ENCODE peak calls at places on chromosomes 11 and 22, in nine cellular contexts. One of them, this sample, is unnamed.

GRCh38 chr11:46198245-46198872 is 77.1 kb upstream of the PHF21A start:
- DNase-seq in HAP-1: no peak
- DNase-seq in NCI-H2081: peak; percentile 10
- DNase-seq in germinal center: no peak
- DNase-seq in neural crest cell: no peak
- DNase-seq in tibial artery: no peak
- DNase-seq in SK-N-DZ: no peak
- DNase-seq in stimulated activated CD4-positive, alpha-beta T cell treated with anti-CD3 and anti-CD28 coated beads, Interleukin-2, amount 100 ng/mL, for 4 hours: no peak
- DNase-seq in activated CD8-positive, alpha-beta T cell treated with anti-CD3 and anti-CD28 coated beads, Interleukin-2, amount 10 ng/mL, durations not matched to agents 7 days and 5 days: no peak
- DNase-seq in this sample: no peak

GRCh38 chr11:7499046-7499445 is 13.7 kb downstream of the OLFML1 start:
- DNase-seq in HAP-1: no peak
- DNase-seq in NCI-H2081: no peak
- DNase-seq in germinal center: no peak
- DNase-seq in neural crest cell: no peak
- DNase-seq in tibial artery: no peak
- DNase-seq in SK-N-DZ: no peak
- DNase-seq in stimulated activated CD4-positive, alpha-beta T cell treated with anti-CD3 and anti-CD28 coated beads, Interleukin-2, amount 100 ng/mL, for 4 hours: no peak
- DNase-seq in activated CD8-positive, alpha-beta T cell treated with anti-CD3 and anti-CD28 coated beads, Interleukin-2, amount 10 ng/mL, durations not matched to agents 7 days and 5 days: no peak
- DNase-seq in this sample: no peak

GRCh38 chr11:46336781-46337180 is 10.5 kb upstream of the DGKZ start:
- DNase-seq in HAP-1: no peak
- DNase-seq in NCI-H2081: no peak
- DNase-seq in germinal center: no peak
- DNase-seq in neural crest cell: no peak
- DNase-seq in tibial artery: no peak
- DNase-seq in SK-N-DZ: no peak
- DNase-seq in stimulated activated CD4-positive, alpha-beta T cell treated with anti-CD3 and anti-CD28 coated beads, Interleukin-2, amount 100 ng/mL, for 4 hours: no peak
- DNase-seq in activated CD8-positive, alpha-beta T cell treated with anti-CD3 and anti-CD28 coated beads, Interleukin-2, amount 10 ng/mL, durations not matched to agents 7 days and 5 days: no peak
- DNase-seq in this sample: peak; percentile 76

GRCh38 chr22:35310556-35311550 is 11.2 kb downstream of the TOM1 start:
- DNase-seq in HAP-1: no peak
- DNase-seq in NCI-H2081: no peak
- DNase-seq in germinal center: no peak
- DNase-seq in neural crest cell: no peak
- DNase-seq in tibial artery: peak; percentile 34
- DNase-seq in SK-N-DZ: no peak
- DNase-seq in stimulated activated CD4-positive, alpha-beta T cell treated with anti-CD3 and anti-CD28 coated beads, Interleukin-2, amount 100 ng/mL, for 4 hours: no peak
- DNase-seq in activated CD8-positive, alpha-beta T cell treated with anti-CD3 and anti-CD28 coated beads, Interleukin-2, amount 10 ng/mL, durations not matched to agents 7 days and 5 days: no peak
- DNase-seq in this sample: no peak

GRCh38 chr22:26367402-26368245 is 61.4 kb upstream of the ASPHD2 start:
- DNase-seq in HAP-1: peak; percentile 75
- DNase-seq in NCI-H2081: peak; percentile 0
- DNase-seq in germinal center: peak; percentile 54
- DNase-seq in neural crest cell: peak; percentile 61
- DNase-seq in tibial artery: no peak
- DNase-seq in SK-N-DZ: peak; percentile 52
- DNase-seq in stimulated activated CD4-positive, alpha-beta T cell treated with anti-CD3 and anti-CD28 coated beads, Interleukin-2, amount 100 ng/mL, for 4 hours: peak; percentile 37
- DNase-seq in activated CD8-positive, alpha-beta T cell treated with anti-CD3 and anti-CD28 coated beads, Interleukin-2, amount 10 ng/mL, durations not matched to agents 7 days and 5 days: peak; percentile 76
- DNase-seq in this sample: peak; percentile 71

GRCh38 chr11:111427471-111427912 is 48.4 kb upstream of the POU2AF1 start:
- DNase-seq in HAP-1: peak; percentile 68
- DNase-seq in NCI-H2081: peak; percentile 87
- DNase-seq in germinal center: no peak
- DNase-seq in neural crest cell: no peak
- DNase-seq in tibial artery: no peak
- DNase-seq in SK-N-DZ: peak; percentile 75
- DNase-seq in stimulated activated CD4-positive, alpha-beta T cell treated with anti-CD3 and anti-CD28 coated beads, Interleukin-2, amount 100 ng/mL, for 4 hours: no peak
- DNase-seq in activated CD8-positive, alpha-beta T cell treated with anti-CD3 and anti-CD28 coated beads, Interleukin-2, amount 10 ng/mL, durations not matched to agents 7 days and 5 days: no peak
- DNase-seq in this sample: no peak

GRCh38 chr11:110720646-110721283 is 8.5 kb upstream of the ARHGAP20 start:
- DNase-seq in HAP-1: no peak
- DNase-seq in NCI-H2081: no peak
- DNase-seq in germinal center: no peak
- DNase-seq in neural crest cell: no peak
- DNase-seq in tibial artery: no peak
- DNase-seq in SK-N-DZ: no peak
- DNase-seq in stimulated activated CD4-positive, alpha-beta T cell treated with anti-CD3 and anti-CD28 coated beads, Interleukin-2, amount 100 ng/mL, for 4 hours: no peak
- DNase-seq in activated CD8-positive, alpha-beta T cell treated with anti-CD3 and anti-CD28 coated beads, Interleukin-2, amount 10 ng/mL, durations not matched to agents 7 days and 5 days: no peak
- DNase-seq in this sample: no peak

GRCh38 chr22:42347281-42347824 is 76.9 kb upstream of the TCF20 start:
- DNase-seq in HAP-1: no peak
- DNase-seq in NCI-H2081: no peak
- DNase-seq in germinal center: no peak
- DNase-seq in neural crest cell: no peak
- DNase-seq in tibial artery: no peak
- DNase-seq in SK-N-DZ: peak; percentile 47
- DNase-seq in stimulated activated CD4-positive, alpha-beta T cell treated with anti-CD3 and anti-CD28 coated beads, Interleukin-2, amount 100 ng/mL, for 4 hours: no peak
- DNase-seq in activated CD8-positive, alpha-beta T cell treated with anti-CD3 and anti-CD28 coated beads, Interleukin-2, amount 10 ng/mL, durations not matched to agents 7 days and 5 days: no peak
- DNase-seq in this sample: peak; percentile 64

GRCh38 chr11:125069796-125070195 is 6.7 kb downstream of the SLC37A2 start:
- DNase-seq in HAP-1: no peak
- DNase-seq in NCI-H2081: no peak
- DNase-seq in germinal center: no peak
- DNase-seq in neural crest cell: no peak
- DNase-seq in tibial artery: no peak
- DNase-seq in SK-N-DZ: no peak
- DNase-seq in stimulated activated CD4-positive, alpha-beta T cell treated with anti-CD3 and anti-CD28 coated beads, Interleukin-2, amount 100 ng/mL, for 4 hours: no peak
- DNase-seq in activated CD8-positive, alpha-beta T cell treated with anti-CD3 and anti-CD28 coated beads, Interleukin-2, amount 10 ng/mL, durations not matched to agents 7 days and 5 days: no peak
- DNase-seq in this sample: no peak

GRCh38 chr11:12269104-12269441 is 108.3 kb upstream of the PARVA start:
- DNase-seq in HAP-1: no peak
- DNase-seq in NCI-H2081: peak; percentile 15
- DNase-seq in germinal center: no peak
- DNase-seq in neural crest cell: no peak
- DNase-seq in tibial artery: no peak
- DNase-seq in SK-N-DZ: peak; percentile 37
- DNase-seq in stimulated activated CD4-positive, alpha-beta T cell treated with anti-CD3 and anti-CD28 coated beads, Interleukin-2, amount 100 ng/mL, for 4 hours: no peak
- DNase-seq in activated CD8-positive, alpha-beta T cell treated with anti-CD3 and anti-CD28 coated beads, Interleukin-2, amount 10 ng/mL, durations not matched to agents 7 days and 5 days: no peak
- DNase-seq in this sample: no peak

GRCh38 chr11:119093951-119094815 is 7.5 kb downstream of the DPAGT1 start:
- DNase-seq in HAP-1: peak; percentile 62
- DNase-seq in NCI-H2081: peak; percentile 50
- DNase-seq in germinal center: peak; percentile 33
- DNase-seq in neural crest cell: no peak
- DNase-seq in tibial artery: peak; percentile 72
- DNase-seq in SK-N-DZ: no peak
- DNase-seq in stimulated activated CD4-positive, alpha-beta T cell treated with anti-CD3 and anti-CD28 coated beads, Interleukin-2, amount 100 ng/mL, for 4 hours: peak; percentile 47
- DNase-seq in activated CD8-positive, alpha-beta T cell treated with anti-CD3 and anti-CD28 coated beads, Interleukin-2, amount 10 ng/mL, durations not matched to agents 7 days and 5 days: peak; percentile 47
- DNase-seq in this sample: no peak

GRCh38 chr11:13259374-13259773 is 18.2 kb upstream of the BMAL1 start:
- DNase-seq in HAP-1: no peak
- DNase-seq in NCI-H2081: no peak
- DNase-seq in germinal center: no peak
- DNase-seq in neural crest cell: no peak
- DNase-seq in tibial artery: no peak
- DNase-seq in SK-N-DZ: no peak
- DNase-seq in stimulated activated CD4-positive, alpha-beta T cell treated with anti-CD3 and anti-CD28 coated beads, Interleukin-2, amount 100 ng/mL, for 4 hours: no peak
- DNase-seq in activated CD8-positive, alpha-beta T cell treated with anti-CD3 and anti-CD28 coated beads, Interleukin-2, amount 10 ng/mL, durations not matched to agents 7 days and 5 days: peak; percentile 19
- DNase-seq in this sample: peak; percentile 80

GRCh38 chr22:26471522-26471921 is 12.1 kb downstream of the HPS4 start:
- DNase-seq in HAP-1: no peak
- DNase-seq in NCI-H2081: no peak
- DNase-seq in germinal center: no peak
- DNase-seq in neural crest cell: no peak
- DNase-seq in tibial artery: peak; percentile 15
- DNase-seq in SK-N-DZ: no peak
- DNase-seq in stimulated activated CD4-positive, alpha-beta T cell treated with anti-CD3 and anti-CD28 coated beads, Interleukin-2, amount 100 ng/mL, for 4 hours: no peak
- DNase-seq in activated CD8-positive, alpha-beta T cell treated with anti-CD3 and anti-CD28 coated beads, Interleukin-2, amount 10 ng/mL, durations not matched to agents 7 days and 5 days: no peak
- DNase-seq in this sample: no peak

GRCh38 chr11:128302425-128303186 is 284.8 kb downstream of the ETS1 start:
- DNase-seq in HAP-1: no peak
- DNase-seq in NCI-H2081: no peak
- DNase-seq in germinal center: peak; percentile 43
- DNase-seq in neural crest cell: no peak
- DNase-seq in tibial artery: no peak
- DNase-seq in SK-N-DZ: peak; percentile 42
- DNase-seq in stimulated activated CD4-positive, alpha-beta T cell treated with anti-CD3 and anti-CD28 coated beads, Interleukin-2, amount 100 ng/mL, for 4 hours: peak; percentile 53
- DNase-seq in activated CD8-positive, alpha-beta T cell treated with anti-CD3 and anti-CD28 coated beads, Interleukin-2, amount 10 ng/mL, durations not matched to agents 7 days and 5 days: peak; percentile 90
- DNase-seq in this sample: peak; percentile 100

GRCh38 chr22:39110631-39111561 is 13.9 kb downstream of the APOBEC3H start:
- DNase-seq in HAP-1: peak; percentile 45
- DNase-seq in NCI-H2081: no peak
- DNase-seq in germinal center: no peak
- DNase-seq in neural crest cell: no peak
- DNase-seq in tibial artery: no peak
- DNase-seq in SK-N-DZ: peak; percentile 69
- DNase-seq in stimulated activated CD4-positive, alpha-beta T cell treated with anti-CD3 and anti-CD28 coated beads, Interleukin-2, amount 100 ng/mL, for 4 hours: no peak
- DNase-seq in activated CD8-positive, alpha-beta T cell treated with anti-CD3 and anti-CD28 coated beads, Interleukin-2, amount 10 ng/mL, durations not matched to agents 7 days and 5 days: no peak
- DNase-seq in this sample: no peak

GRCh38 chr11:116687458-116688201 is 85.2 kb downstream of the BUD13 start:
- DNase-seq in HAP-1: no peak
- DNase-seq in NCI-H2081: peak; percentile 26
- DNase-seq in germinal center: no peak
- DNase-seq in neural crest cell: no peak
- DNase-seq in tibial artery: peak; percentile 31
- DNase-seq in SK-N-DZ: no peak
- DNase-seq in stimulated activated CD4-positive, alpha-beta T cell treated with anti-CD3 and anti-CD28 coated beads, Interleukin-2, amount 100 ng/mL, for 4 hours: no peak
- DNase-seq in activated CD8-positive, alpha-beta T cell treated with anti-CD3 and anti-CD28 coated beads, Interleukin-2, amount 10 ng/mL, durations not matched to agents 7 days and 5 days: no peak
- DNase-seq in this sample: no peak

GRCh38 chr11:94793822-94794221 is 25.7 kb downstream of the AMOTL1 start:
- DNase-seq in HAP-1: no peak
- DNase-seq in NCI-H2081: no peak
- DNase-seq in germinal center: no peak
- DNase-seq in neural crest cell: no peak
- DNase-seq in tibial artery: no peak
- DNase-seq in SK-N-DZ: no peak
- DNase-seq in stimulated activated CD4-positive, alpha-beta T cell treated with anti-CD3 and anti-CD28 coated beads, Interleukin-2, amount 100 ng/mL, for 4 hours: no peak
- DNase-seq in activated CD8-positive, alpha-beta T cell treated with anti-CD3 and anti-CD28 coated beads, Interleukin-2, amount 10 ng/mL, durations not matched to agents 7 days and 5 days: no peak
- DNase-seq in this sample: no peak

GRCh38 chr22:19782533-19782932 is 22.0 kb downstream of the TBX1 start:
- DNase-seq in HAP-1: no peak
- DNase-seq in NCI-H2081: no peak
- DNase-seq in germinal center: no peak
- DNase-seq in neural crest cell: no peak
- DNase-seq in tibial artery: no peak
- DNase-seq in SK-N-DZ: no peak
- DNase-seq in stimulated activated CD4-positive, alpha-beta T cell treated with anti-CD3 and anti-CD28 coated beads, Interleukin-2, amount 100 ng/mL, for 4 hours: no peak
- DNase-seq in activated CD8-positive, alpha-beta T cell treated with anti-CD3 and anti-CD28 coated beads, Interleukin-2, amount 10 ng/mL, durations not matched to agents 7 days and 5 days: no peak
- DNase-seq in this sample: no peak

GRCh38 chr11:75380716-75381420 is 18.4 kb upstream of the RPS3 start:
- DNase-seq in HAP-1: no peak
- DNase-seq in NCI-H2081: no peak
- DNase-seq in germinal center: no peak
- DNase-seq in neural crest cell: no peak
- DNase-seq in tibial artery: no peak
- DNase-seq in SK-N-DZ: peak; percentile 45
- DNase-seq in stimulated activated CD4-positive, alpha-beta T cell treated with anti-CD3 and anti-CD28 coated beads, Interleukin-2, amount 100 ng/mL, for 4 hours: no peak
- DNase-seq in activated CD8-positive, alpha-beta T cell treated with anti-CD3 and anti-CD28 coated beads, Interleukin-2, amount 10 ng/mL, durations not matched to agents 7 days and 5 days: no peak
- DNase-seq in this sample: no peak

GRCh38 chr11:10693509-10694071 is at the start of gene IRAG1:
- DNase-seq in HAP-1: no peak
- DNase-seq in NCI-H2081: no peak
- DNase-seq in germinal center: no peak
- DNase-seq in neural crest cell: no peak
- DNase-seq in tibial artery: peak; percentile 91
- DNase-seq in SK-N-DZ: peak; percentile 47
- DNase-seq in stimulated activated CD4-positive, alpha-beta T cell treated with anti-CD3 and anti-CD28 coated beads, Interleukin-2, amount 100 ng/mL, for 4 hours: no peak
- DNase-seq in activated CD8-positive, alpha-beta T cell treated with anti-CD3 and anti-CD28 coated beads, Interleukin-2, amount 10 ng/mL, durations not matched to agents 7 days and 5 days: no peak
- DNase-seq in this sample: no peak

GRCh38 chr11:19725379-19726079 is 12.9 kb downstream of the NAV2 start:
- DNase-seq in HAP-1: no peak
- DNase-seq in NCI-H2081: no peak
- DNase-seq in germinal center: no peak
- DNase-seq in neural crest cell: no peak
- DNase-seq in tibial artery: peak; percentile 87
- DNase-seq in SK-N-DZ: no peak
- DNase-seq in stimulated activated CD4-positive, alpha-beta T cell treated with anti-CD3 and anti-CD28 coated beads, Interleukin-2, amount 100 ng/mL, for 4 hours: no peak
- DNase-seq in activated CD8-positive, alpha-beta T cell treated with anti-CD3 and anti-CD28 coated beads, Interleukin-2, amount 10 ng/mL, durations not matched to agents 7 days and 5 days: no peak
- DNase-seq in this sample: no peak

GRCh38 chr11:69868003-69868865 is 49.0 kb upstream of the FGF3 start:
- DNase-seq in HAP-1: no peak
- DNase-seq in NCI-H2081: no peak
- DNase-seq in germinal center: no peak
- DNase-seq in neural crest cell: no peak
- DNase-seq in tibial artery: peak; percentile 42
- DNase-seq in SK-N-DZ: no peak
- DNase-seq in stimulated activated CD4-positive, alpha-beta T cell treated with anti-CD3 and anti-CD28 coated beads, Interleukin-2, amount 100 ng/mL, for 4 hours: no peak
- DNase-seq in activated CD8-positive, alpha-beta T cell treated with anti-CD3 and anti-CD28 coated beads, Interleukin-2, amount 10 ng/mL, durations not matched to agents 7 days and 5 days: no peak
- DNase-seq in this sample: no peak

GRCh38 chr22:43891360-43892182 is at the start of gene PNPLA5:
- DNase-seq in HAP-1: peak; percentile 40
- DNase-seq in NCI-H2081: no peak
- DNase-seq in germinal center: peak; percentile 24
- DNase-seq in neural crest cell: no peak
- DNase-seq in tibial artery: no peak
- DNase-seq in SK-N-DZ: no peak
- DNase-seq in stimulated activated CD4-positive, alpha-beta T cell treated with anti-CD3 and anti-CD28 coated beads, Interleukin-2, amount 100 ng/mL, for 4 hours: peak; percentile 14
- DNase-seq in activated CD8-positive, alpha-beta T cell treated with anti-CD3 and anti-CD28 coated beads, Interleukin-2, amount 10 ng/mL, durations not matched to agents 7 days and 5 days: no peak
- DNase-seq in this sample: no peak

GRCh38 chr11:97414801-97415200 is 1025.0 kb downstream of the JRKL start:
- DNase-seq in HAP-1: no peak
- DNase-seq in NCI-H2081: no peak
- DNase-seq in germinal center: no peak
- DNase-seq in neural crest cell: no peak
- DNase-seq in tibial artery: no peak
- DNase-seq in SK-N-DZ: no peak
- DNase-seq in stimulated activated CD4-positive, alpha-beta T cell treated with anti-CD3 and anti-CD28 coated beads, Interleukin-2, amount 100 ng/mL, for 4 hours: no peak
- DNase-seq in activated CD8-positive, alpha-beta T cell treated with anti-CD3 and anti-CD28 coated beads, Interleukin-2, amount 10 ng/mL, durations not matched to agents 7 days and 5 days: no peak
- DNase-seq in this sample: no peak

GRCh38 chr11:116225236-116225635 is 547.6 kb downstream of the BUD13 start:
- DNase-seq in HAP-1: no peak
- DNase-seq in NCI-H2081: no peak
- DNase-seq in germinal center: no peak
- DNase-seq in neural crest cell: no peak
- DNase-seq in tibial artery: no peak
- DNase-seq in SK-N-DZ: no peak
- DNase-seq in stimulated activated CD4-positive, alpha-beta T cell treated with anti-CD3 and anti-CD28 coated beads, Interleukin-2, amount 100 ng/mL, for 4 hours: no peak
- DNase-seq in activated CD8-positive, alpha-beta T cell treated with anti-CD3 and anti-CD28 coated beads, Interleukin-2, amount 10 ng/mL, durations not matched to agents 7 days and 5 days: no peak
- DNase-seq in this sample: no peak

GRCh38 chr11:79616392-79616831 is 175.6 kb upstream of the TENM4 start:
- DNase-seq in HAP-1: no peak
- DNase-seq in NCI-H2081: no peak
- DNase-seq in germinal center: no peak
- DNase-seq in neural crest cell: no peak
- DNase-seq in tibial artery: no peak
- DNase-seq in SK-N-DZ: no peak
- DNase-seq in stimulated activated CD4-positive, alpha-beta T cell treated with anti-CD3 and anti-CD28 coated beads, Interleukin-2, amount 100 ng/mL, for 4 hours: no peak
- DNase-seq in activated CD8-positive, alpha-beta T cell treated with anti-CD3 and anti-CD28 coated beads, Interleukin-2, amount 10 ng/mL, durations not matched to agents 7 days and 5 days: no peak
- DNase-seq in this sample: no peak

GRCh38 chr22:45273452-45274075 is 11.2 kb upstream of the UPK3A start:
- DNase-seq in HAP-1: no peak
- DNase-seq in NCI-H2081: no peak
- DNase-seq in germinal center: no peak
- DNase-seq in neural crest cell: no peak
- DNase-seq in tibial artery: no peak
- DNase-seq in SK-N-DZ: no peak
- DNase-seq in stimulated activated CD4-positive, alpha-beta T cell treated with anti-CD3 and anti-CD28 coated beads, Interleukin-2, amount 100 ng/mL, for 4 hours: no peak
- DNase-seq in activated CD8-positive, alpha-beta T cell treated with anti-CD3 and anti-CD28 coated beads, Interleukin-2, amount 10 ng/mL, durations not matched to agents 7 days and 5 days: no peak
- DNase-seq in this sample: no peak

GRCh38 chr11:111975076-111975806 is 38.1 kb downstream of the DIXDC1 start:
- DNase-seq in HAP-1: no peak
- DNase-seq in NCI-H2081: no peak
- DNase-seq in germinal center: no peak
- DNase-seq in neural crest cell: no peak
- DNase-seq in tibial artery: no peak
- DNase-seq in SK-N-DZ: no peak
- DNase-seq in stimulated activated CD4-positive, alpha-beta T cell treated with anti-CD3 and anti-CD28 coated beads, Interleukin-2, amount 100 ng/mL, for 4 hours: no peak
- DNase-seq in activated CD8-positive, alpha-beta T cell treated with anti-CD3 and anti-CD28 coated beads, Interleukin-2, amount 10 ng/mL, durations not matched to agents 7 days and 5 days: no peak
- DNase-seq in this sample: no peak

GRCh38 chr11:5285703-5286102 is 16.0 kb upstream of the HBE1 start:
- DNase-seq in HAP-1: no peak
- DNase-seq in NCI-H2081: no peak
- DNase-seq in germinal center: no peak
- DNase-seq in neural crest cell: no peak
- DNase-seq in tibial artery: no peak
- DNase-seq in SK-N-DZ: no peak
- DNase-seq in stimulated activated CD4-positive, alpha-beta T cell treated with anti-CD3 and anti-CD28 coated beads, Interleukin-2, amount 100 ng/mL, for 4 hours: no peak
- DNase-seq in activated CD8-positive, alpha-beta T cell treated with anti-CD3 and anti-CD28 coated beads, Interleukin-2, amount 10 ng/mL, durations not matched to agents 7 days and 5 days: no peak
- DNase-seq in this sample: no peak

GRCh38 chr11:126345759-126346585 is 9.5 kb upstream of the ST3GAL4 start:
- DNase-seq in HAP-1: no peak
- DNase-seq in NCI-H2081: no peak
- DNase-seq in germinal center: no peak
- DNase-seq in neural crest cell: no peak
- DNase-seq in tibial artery: peak; percentile 77
- DNase-seq in SK-N-DZ: no peak
- DNase-seq in stimulated activated CD4-positive, alpha-beta T cell treated with anti-CD3 and anti-CD28 coated beads, Interleukin-2, amount 100 ng/mL, for 4 hours: no peak
- DNase-seq in activated CD8-positive, alpha-beta T cell treated with anti-CD3 and anti-CD28 coated beads, Interleukin-2, amount 10 ng/mL, durations not matched to agents 7 days and 5 days: no peak
- DNase-seq in this sample: no peak

GRCh38 chr11:90849278-90849677 is 626.4 kb upstream of the CHORDC1 start:
- DNase-seq in HAP-1: no peak
- DNase-seq in NCI-H2081: no peak
- DNase-seq in germinal center: no peak
- DNase-seq in neural crest cell: no peak
- DNase-seq in tibial artery: no peak
- DNase-seq in SK-N-DZ: no peak
- DNase-seq in stimulated activated CD4-positive, alpha-beta T cell treated with anti-CD3 and anti-CD28 coated beads, Interleukin-2, amount 100 ng/mL, for 4 hours: no peak
- DNase-seq in activated CD8-positive, alpha-beta T cell treated with anti-CD3 and anti-CD28 coated beads, Interleukin-2, amount 10 ng/mL, durations not matched to agents 7 days and 5 days: no peak
- DNase-seq in this sample: no peak